ENCODE peak calls at places on chromosomes 16 and 17, in eight cellular contexts. X is tibial artery, U is colonic mucosa, L is cardiac fibroblast, M is ovary, S is neural crest cell, Y is nephron progenitor cell, C is uterus. F is an unnamed sample.

GRCh38 chr16:525520-526180 is 1.9 kb upstream of the CAPN15 start:
- DNase-seq in M (peak; percentile 34), C (no peak), U (no peak), Y (no peak), S (no peak), L (peak; percentile 90), X (no peak), F (peak; percentile 68)

GRCh38 chr17:1147664-1148063 is 32.1 kb downstream of the ABR start:
- DNase-seq in X (no peak), U (peak; percentile 91), L (peak; percentile 65), S (peak; percentile 56), Y (peak; percentile 59), C (no peak), M (no peak), F (no peak)

GRCh38 chr17:45675012-45675411 is 109.1 kb upstream of the CRHR1 start:
- DNase-seq in Y (no peak), S (no peak), M (no peak), L (no peak), U (no peak), X (no peak), C (no peak), F (no peak)

GRCh38 chr17:67022451-67022810 is 21.9 kb upstream of the CACNG1 start:
- DNase-seq in C (no peak), X (no peak), L (no peak), Y (no peak), U (no peak), S (no peak), M (no peak), F (no peak)

GRCh38 chr17:83155128-83156081 is 76.0 kb downstream of the METRNL start:
- DNase-seq in U (no peak), X (peak; percentile 76), Y (no peak), S (no peak), M (no peak), C (no peak), L (no peak), F (no peak)

GRCh38 chr16:51271156-51271555 is 120.1 kb upstream of the SALL1 start:
- DNase-seq in U (no peak), C (no peak), Y (no peak), X (no peak), S (no peak), L (no peak), M (no peak), F (no peak)

GRCh38 chr16:11349599-11350276 is 4.5 kb downstream of the RMI2 start:
- DNase-seq in Y (no peak), X (peak; percentile 94), M (peak; percentile 46), U (peak; percentile 62), C (peak; percentile 58), L (peak; percentile 82), S (no peak), F (no peak)

GRCh38 chr16:56558024-56558747 is 6.7 kb upstream of the MT4 start:
- DNase-seq in S (no peak), X (no peak), C (no peak), U (no peak), M (no peak), L (peak; percentile 75), Y (no peak), F (no peak)

GRCh38 chr17:49260011-49260921 is 29.7 kb upstream of the PHOSPHO1 start:
- DNase-seq in Y (peak; percentile 74), C (peak; percentile 31), M (peak; percentile 20), L (peak; percentile 92), X (peak; percentile 73), U (peak; percentile 41), S (peak; percentile 36), F (peak; percentile 75)

GRCh38 chr16:2500634-2500936 is 13.2 kb upstream of the ATP6V0C start:
- DNase-seq in X (no peak), Y (no peak), U (no peak), S (no peak), C (no peak), L (no peak), M (no peak), F (no peak)
- TF ChIP-seq CTCF in X (no peak), Y (no peak), U (no peak), S (no peak), C (no peak), L (no peak), M (no peak), F (no peak)

DNA sequence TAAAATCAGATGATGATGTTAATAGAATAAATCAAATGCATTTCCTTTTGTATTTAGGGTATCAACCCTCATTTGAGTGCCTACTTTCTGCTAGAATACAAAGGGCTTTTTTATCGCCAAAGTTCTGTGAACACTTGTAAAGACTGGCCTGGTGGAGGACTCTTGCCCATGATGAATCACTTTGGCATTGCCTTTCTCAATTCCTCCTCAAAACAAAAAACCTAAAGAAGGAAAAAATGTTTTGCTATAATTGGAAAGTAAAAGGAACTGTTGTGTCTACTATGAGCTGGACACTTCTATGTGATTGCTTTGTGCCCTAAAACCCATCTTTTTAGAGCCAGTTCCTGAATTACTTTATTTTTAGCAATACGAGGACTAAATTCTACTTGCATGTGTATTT is 13.0 kb upstream of the DHRS11 start:
- DNase-seq in Y (no peak), U (no peak), M (no peak), S (no peak), X (no peak), L (peak; percentile 37), C (no peak), F (no peak)
- TF ChIP-seq CTCF in Y (no peak), U (no peak), M (no peak), S (no peak), X (no peak), L (no peak), C (no peak), F (no peak)

DNA sequence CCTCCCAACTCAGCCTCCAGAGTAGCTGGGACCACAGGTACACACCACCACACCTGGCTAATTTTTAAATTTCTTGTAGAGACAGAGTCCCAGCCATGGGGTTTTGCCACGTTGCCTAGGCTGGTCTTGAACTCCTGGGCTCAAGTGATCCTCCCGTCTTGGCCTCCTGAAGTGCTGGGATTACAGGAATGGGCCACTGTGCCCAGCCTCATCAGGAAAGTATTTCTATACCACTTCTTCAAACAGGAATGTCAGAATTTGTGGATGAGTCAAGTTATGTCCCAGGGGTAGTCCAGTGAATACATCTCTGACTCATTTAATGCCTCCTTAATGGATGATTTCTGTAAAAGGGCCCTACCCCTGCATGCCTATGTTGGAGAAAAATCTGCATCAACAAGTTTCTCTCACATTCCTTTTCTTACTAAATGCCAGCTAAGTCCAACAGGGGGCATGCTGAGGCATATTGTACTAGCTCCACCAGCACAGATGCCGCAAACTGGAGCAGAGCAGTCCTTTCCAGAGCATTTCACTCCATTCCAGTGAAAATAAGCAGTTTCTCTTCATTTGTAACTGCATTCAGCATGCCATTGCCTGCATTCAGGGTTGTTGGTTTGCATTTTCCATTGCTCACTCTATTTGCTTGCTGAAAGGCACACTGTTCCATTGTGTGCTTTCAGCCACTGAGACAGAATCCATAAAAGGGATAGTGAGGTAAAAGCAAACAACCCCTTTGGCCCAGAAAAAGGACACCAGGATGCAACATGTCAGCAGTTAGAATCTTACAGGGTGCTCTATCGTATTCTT is 5.3 kb upstream of the CAVIN1 start:
- DNase-seq in C (no peak), X (no peak), L (peak; percentile 99), S (peak; percentile 41), M (peak; percentile 52), U (peak; percentile 70), Y (peak; percentile 35), F (peak; percentile 52)
- TF ChIP-seq CTCF in C (peak; percentile 54), X (peak; percentile 82), L (peak; percentile 82), S (peak; percentile 82), M (peak; percentile 53), U (peak; percentile 74), Y (peak; percentile 65), F (peak; percentile 73)

DNA sequence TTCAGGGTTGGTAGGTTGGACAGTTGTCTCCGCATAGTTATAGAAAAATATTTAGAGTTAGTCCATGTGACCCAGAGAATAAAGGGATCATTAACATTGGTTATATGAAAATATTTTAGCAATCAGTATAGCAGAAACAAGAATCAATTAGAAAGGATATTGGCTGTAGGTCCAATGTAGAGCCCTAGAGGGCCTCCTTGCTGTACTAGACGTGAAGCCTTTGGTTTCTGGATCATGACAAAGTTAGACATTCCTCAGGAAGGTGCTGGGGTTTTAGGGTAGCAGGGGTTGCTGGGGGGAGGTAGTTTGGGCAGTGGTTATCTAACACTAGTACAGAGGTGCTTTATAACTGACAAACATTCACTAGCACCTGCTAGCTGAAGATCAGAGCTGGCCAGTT is 31.6 kb upstream of the ANKFN1 start:
- DNase-seq in X (no peak), L (no peak), M (no peak), C (no peak), Y (no peak), U (no peak), S (no peak), F (no peak)
- TF ChIP-seq CTCF in X (no peak), L (no peak), M (no peak), C (no peak), Y (peak; percentile 10), U (no peak), S (peak; percentile 40), F (no peak)